ENCODE peak calls at places on chromosomes 1 and 21, in nine cellular contexts. B is K562, F is tibial artery, U is mammary epithelial cell, Z is OCI-LY7, Q is A673, P is A549, T is esophagus squamous epithelium, O is body of pancreas. J is an unnamed sample.

GRCh38 chr1:212671342-212672031 is 28.2 kb downstream of the BATF3 start:
- DNase-seq in B (no peak), F (peak), U (peak), Z (peak), Q (peak), P (peak), T (no peak), O (no peak), J (peak)

GRCh38 chr1:197585809-197586208 is 189.5 kb downstream of the DENND1B start:
- DNase-seq in B (no peak), F (no peak), U (no peak), Z (no peak), Q (no peak), P (no peak), T (no peak), O (no peak), J (no peak)

GRCh38 chr1:75136158-75136815 is 2.1 kb downstream of the LHX8 start:
- DNase-seq in B (no peak), F (no peak), U (no peak), Z (no peak), Q (no peak), P (peak), T (no peak), O (no peak), J (no peak)

GRCh38 chr21:17191346-17191993 is 321.4 kb upstream of the CXADR start:
- DNase-seq in B (no peak), F (no peak), U (peak), Z (peak), Q (no peak), P (no peak), T (no peak), O (no peak), J (peak)

GRCh38 chr1:60394436-60394835 is 320.9 kb upstream of the C1orf87 start:
- DNase-seq in B (no peak), F (no peak), U (no peak), Z (no peak), Q (no peak), P (no peak), T (no peak), O (no peak), J (no peak)

GRCh38 chr1:181112071-181112929 is 23.8 kb downstream of the IER5 start:
- DNase-seq in B (peak), F (peak), U (peak), Z (no peak), Q (no peak), P (peak), T (no peak), O (peak), J (no peak)

GRCh38 chr1:226699166-226699565 is 39.9 kb downstream of the ITPKB start:
- DNase-seq in B (no peak), F (no peak), U (no peak), Z (no peak), Q (no peak), P (no peak), T (no peak), O (no peak), J (no peak)

GRCh38 chr1:227947678-227948492 is at the start of gene WNT9A:
- DNase-seq in B (peak), F (no peak), U (peak), Z (no peak), Q (peak), P (peak), T (no peak), O (peak), J (no peak)

GRCh38 chr1:48026275-48026674 is 29.1 kb upstream of the TRABD2B start:
- DNase-seq in B (no peak), F (no peak), U (peak), Z (no peak), Q (no peak), P (peak), T (no peak), O (no peak), J (no peak)

GRCh38 chr1:54260810-54261209 is 60.8 kb downstream of the MRPL37 start:
- DNase-seq in B (no peak), F (no peak), U (no peak), Z (no peak), Q (no peak), P (no peak), T (no peak), O (no peak), J (no peak)

GRCh38 chr1:32352831-32353383 is 9.4 kb downstream of the FAM229A start:
- DNase-seq in B (no peak), F (peak), U (no peak), Z (no peak), Q (no peak), P (no peak), T (no peak), O (no peak), J (no peak)
- H3K27ac ChIP-seq in B (no peak), F (peak), U (no peak), Z (no peak), Q (no peak), P (no peak), T (no peak), O (no peak), J (no peak)

GRCh38 chr1:239311331-239311730 is 75.0 kb upstream of the CHRM3 start:
- DNase-seq in B (no peak), F (no peak), U (no peak), Z (no peak), Q (no peak), P (no peak), T (no peak), O (peak), J (no peak)

GRCh38 chr1:239306426-239306825 is 79.9 kb upstream of the CHRM3 start:
- DNase-seq in B (no peak), F (no peak), U (no peak), Z (no peak), Q (no peak), P (no peak), T (no peak), O (no peak), J (no peak)

GRCh38 chr1:239303289-239303688 is 83.1 kb upstream of the CHRM3 start:
- DNase-seq in B (no peak), F (no peak), U (no peak), Z (no peak), Q (no peak), P (no peak), T (no peak), O (no peak), J (no peak)

GRCh38 chr1:239307886-239308285 is 78.5 kb upstream of the CHRM3 start:
- DNase-seq in B (no peak), F (no peak), U (no peak), Z (no peak), Q (no peak), P (no peak), T (no peak), O (no peak), J (no peak)

GRCh38 chr1:239308701-239309333 is 77.6 kb upstream of the CHRM3 start:
- DNase-seq in B (peak), F (no peak), U (peak), Z (no peak), Q (peak), P (peak), T (no peak), O (peak), J (peak)
- TF ChIP-seq CTCF in B (peak), F (no peak), U (peak), Z (peak), Q (peak), P (peak), T (peak), O (peak), J (peak)

GRCh38 chr21:36477001-36477400 is 2.9 kb downstream of the CLDN14 start:
- DNase-seq in B (no peak), F (no peak), U (peak), Z (no peak), Q (no peak), P (no peak), T (no peak), O (no peak), J (no peak)
- H3K27ac ChIP-seq in B (no peak), F (no peak), U (no peak), Z (no peak), Q (peak), P (peak), T (no peak), O (no peak), J (no peak)

GRCh38 chr1:211257831-211258225 is 1.3 kb upstream of the RCOR3 start:
- DNase-seq in B (peak), F (no peak), U (no peak), Z (no peak), Q (no peak), P (no peak), T (no peak), O (no peak), J (no peak)

GRCh38 chr1:211259596-211260126 is 495 bp downstream of the RCOR3 start:
- DNase-seq in B (peak), F (peak), U (no peak), Z (peak), Q (peak), P (peak), T (peak), O (peak), J (peak)

GRCh38 chr1:211260161-211261107 is 1.3 kb downstream of the RCOR3 start:
- DNase-seq in B (peak), F (peak), U (peak), Z (peak), Q (peak), P (peak), T (peak), O (peak), J (peak)

GRCh38 chr1:211258756-211259595 is at the start of gene RCOR3:
- DNase-seq in B (peak), F (peak), U (peak), Z (peak), Q (peak), P (peak), T (peak), O (peak), J (peak)

DNA sequence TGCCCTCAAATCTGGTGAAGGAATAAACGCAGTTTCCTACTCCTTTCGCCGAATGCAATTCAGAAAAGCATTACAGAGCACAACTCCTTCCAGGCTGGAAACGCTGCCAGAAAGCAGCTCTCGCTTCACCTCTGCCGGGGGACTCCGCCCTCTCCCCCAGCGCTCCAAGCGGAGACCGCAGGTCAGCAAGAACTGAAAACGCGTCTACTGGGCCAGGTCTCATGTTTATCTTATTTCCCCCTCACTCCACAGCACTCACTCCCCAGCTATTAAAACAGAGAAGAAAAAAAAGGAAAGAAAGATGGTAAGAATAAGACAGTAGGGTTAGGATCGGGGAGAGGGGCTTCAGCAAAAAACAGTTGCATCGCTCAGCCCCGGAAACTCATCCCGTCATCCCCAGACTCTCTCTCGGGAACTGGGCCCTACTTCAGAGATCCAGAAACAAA is 833 bp upstream of the RCOR3 start:
- DNase-seq in B (peak), F (peak), U (peak), Z (peak), Q (peak), P (peak), T (peak), O (peak), J (peak)
- TF ChIP-seq CTCF in B (no peak), F (no peak), U (no peak), Z (no peak), Q (no peak), P (no peak), T (no peak), O (peak), J (peak)

DNA sequence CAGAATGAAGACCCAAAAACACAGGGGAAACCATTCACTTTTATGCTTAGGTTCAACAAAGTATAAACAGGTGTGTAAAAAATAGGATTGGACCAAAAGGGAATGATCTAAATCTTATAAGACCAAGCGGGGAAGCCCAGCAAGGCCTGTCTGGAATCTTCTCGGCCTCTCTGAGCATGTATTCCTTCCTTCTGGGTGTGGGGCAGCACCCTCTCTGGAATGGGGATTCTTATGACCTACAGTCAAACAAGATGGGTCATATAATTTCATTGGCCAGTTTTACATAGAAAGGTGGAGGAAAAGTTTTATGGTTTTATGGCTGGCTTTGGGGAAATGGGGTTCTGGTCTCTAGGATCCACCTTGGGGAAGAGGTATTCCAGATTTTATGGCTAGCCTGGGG is 11.2 kb downstream of the KCNK1 start:
- DNase-seq in B (no peak), F (no peak), U (no peak), Z (no peak), Q (no peak), P (no peak), T (no peak), O (no peak), J (no peak)
- H3K27ac ChIP-seq in B (peak), F (no peak), U (no peak), Z (no peak), Q (no peak), P (no peak), T (no peak), O (no peak), J (no peak)

GRCh38 chr21:31372176-31372765 is 28.2 kb upstream of the TIAM1 start:
- DNase-seq in B (no peak), F (no peak), U (peak), Z (no peak), Q (no peak), P (no peak), T (no peak), O (no peak), J (no peak)
- TF ChIP-seq CTCF in B (no peak), F (no peak), U (no peak), Z (no peak), Q (no peak), P (no peak), T (no peak), O (no peak), J (no peak)

GRCh38 chr1:162220009-162220539 is 150.6 kb downstream of the NOS1AP start:
- DNase-seq in B (no peak), F (no peak), U (no peak), Z (no peak), Q (no peak), P (no peak), T (no peak), O (no peak), J (no peak)
- H3K27ac ChIP-seq in B (no peak), F (no peak), U (no peak), Z (no peak), Q (peak), P (no peak), T (no peak), O (no peak), J (no peak)

DNA sequence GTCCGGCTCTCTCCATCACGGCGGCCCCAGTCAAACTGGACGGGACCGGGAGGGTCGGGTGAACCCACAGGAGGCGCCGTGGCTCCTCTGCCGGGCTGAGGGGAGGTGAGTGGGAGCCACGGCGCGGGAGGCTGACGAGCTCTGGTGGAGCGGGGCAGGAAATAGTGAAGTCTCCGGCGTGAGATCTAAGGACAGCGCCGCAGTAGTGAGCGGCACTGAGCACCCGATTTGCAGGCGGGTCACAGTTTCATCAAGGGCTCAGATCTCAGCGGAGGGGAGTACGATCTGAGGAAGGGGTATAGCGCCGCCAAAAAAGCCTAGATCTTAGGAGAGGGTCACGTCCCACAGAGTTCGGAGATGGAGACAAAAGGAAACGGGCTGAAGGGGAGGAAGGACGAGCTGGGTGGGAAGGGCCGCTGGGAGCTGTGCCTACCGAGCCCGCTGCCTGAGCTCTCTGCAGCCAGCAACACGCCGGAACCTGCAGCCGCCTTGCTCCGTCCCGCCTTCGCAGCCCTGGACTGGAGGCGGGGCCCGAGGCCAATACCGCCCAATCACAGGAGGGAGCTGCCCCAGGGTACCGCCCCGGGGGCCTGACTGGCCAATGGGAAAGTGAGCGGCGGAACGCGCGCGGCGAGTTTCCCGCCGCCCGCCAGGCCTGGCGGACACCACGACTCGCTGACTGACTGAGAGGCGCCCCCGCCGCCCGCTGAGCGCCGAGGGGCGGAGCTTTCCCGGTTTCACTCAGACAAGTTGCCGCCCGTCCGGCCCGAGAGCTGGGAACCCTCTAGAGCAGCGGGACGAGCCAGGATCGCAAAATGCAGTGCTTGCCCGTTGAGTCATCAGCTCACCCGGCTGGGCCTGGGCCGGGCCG is 1.9 kb downstream of the SFN start:
- DNase-seq in B (peak), F (peak), U (peak), Z (peak), Q (peak), P (peak), T (peak), O (peak), J (peak)
- TF ChIP-seq CTCF in B (no peak), F (no peak), U (peak), Z (no peak), Q (peak), P (no peak), T (no peak), O (no peak), J (peak)

DNA sequence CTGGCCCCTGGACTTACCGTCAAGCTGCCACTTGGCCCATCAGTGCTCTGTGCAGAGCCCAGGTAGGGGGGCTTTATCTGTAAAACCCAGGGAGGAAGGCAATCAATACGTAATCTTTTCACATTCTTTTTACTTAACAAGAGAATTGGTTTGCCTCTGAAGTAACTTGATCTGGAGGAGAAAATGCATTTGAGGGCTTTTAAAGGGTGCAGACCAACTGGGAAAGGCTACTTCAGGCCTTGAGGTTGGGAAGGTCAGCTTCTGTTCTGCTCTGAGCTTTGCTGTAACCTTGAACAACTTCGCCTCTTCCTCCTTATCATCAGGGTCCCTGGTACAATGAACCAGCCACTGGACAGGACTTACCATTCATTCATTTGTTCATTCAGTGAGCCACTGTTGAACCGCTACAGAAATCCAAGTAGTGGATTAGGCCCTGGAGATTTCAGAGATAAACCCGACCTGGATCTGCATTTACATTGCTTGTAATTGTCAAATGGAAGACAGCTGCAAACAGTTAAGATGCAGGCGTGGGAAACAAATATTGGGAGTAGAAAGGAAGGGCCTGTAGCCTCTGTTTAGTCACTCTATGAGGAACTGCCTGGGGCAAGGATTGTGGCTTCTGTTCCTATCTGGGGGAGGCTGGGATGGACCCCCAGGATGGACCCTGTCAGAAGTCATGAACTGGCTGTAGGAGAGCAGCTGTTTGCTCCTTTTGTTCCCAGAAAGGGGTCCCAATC is 90.9 kb downstream of the MAN1C1 start:
- DNase-seq in B (no peak), F (no peak), U (peak), Z (no peak), Q (no peak), P (no peak), T (no peak), O (no peak), J (no peak)
- H3K27ac ChIP-seq in B (no peak), F (no peak), U (no peak), Z (no peak), Q (no peak), P (no peak), T (peak), O (no peak), J (no peak)